ENCODE peak calls at places on chromosomes 12 and 14, in nine cellular contexts. One of them, this sample, is unnamed. For H3K9me2, the result is how much of the 10 kb centered on the place peaks cover.

GRCh38 chr14:54728700-54729527 is 162.0 kb downstream of the SAMD4A start:
- DNase-seq in GM23248: peak
- DNase-seq in PC-3: no peak
- DNase-seq in MM.1S: no peak
- DNase-seq in HCT116: no peak
- DNase-seq in OCI-LY7: no peak
- DNase-seq in Karpas-422: no peak
- DNase-seq in SK-N-SH: no peak
- DNase-seq in hepatocyte: no peak
- DNase-seq in this sample: no peak

GRCh38 chr12:4607056-4607455 is 41.8 kb downstream of the AKAP3 start:
- DNase-seq in GM23248: no peak
- DNase-seq in PC-3: no peak
- DNase-seq in MM.1S: no peak
- DNase-seq in HCT116: no peak
- DNase-seq in OCI-LY7: no peak
- DNase-seq in Karpas-422: no peak
- DNase-seq in SK-N-SH: peak
- DNase-seq in hepatocyte: peak
- DNase-seq in this sample: no peak

GRCh38 chr14:100096656-100097055 is 31.4 kb downstream of the EVL start:
- DNase-seq in GM23248: peak
- DNase-seq in PC-3: peak
- DNase-seq in MM.1S: no peak
- DNase-seq in HCT116: no peak
- DNase-seq in OCI-LY7: no peak
- DNase-seq in Karpas-422: no peak
- DNase-seq in SK-N-SH: no peak
- DNase-seq in hepatocyte: no peak
- DNase-seq in this sample: no peak

GRCh38 chr14:67524152-67524963 is 8.7 kb upstream of the PLEKHH1 start:
- DNase-seq in GM23248: no peak
- DNase-seq in PC-3: peak
- DNase-seq in MM.1S: peak
- DNase-seq in HCT116: no peak
- DNase-seq in OCI-LY7: no peak
- DNase-seq in Karpas-422: no peak
- DNase-seq in SK-N-SH: no peak
- DNase-seq in hepatocyte: no peak
- DNase-seq in this sample: no peak

GRCh38 chr12:107352347-107353081 is 259.2 kb upstream of the CRY1 start:
- DNase-seq in GM23248: no peak
- DNase-seq in PC-3: no peak
- DNase-seq in MM.1S: no peak
- DNase-seq in HCT116: no peak
- DNase-seq in OCI-LY7: no peak
- DNase-seq in Karpas-422: no peak
- DNase-seq in SK-N-SH: no peak
- DNase-seq in hepatocyte: no peak
- DNase-seq in this sample: no peak

GRCh38 chr14:103923863-103924262 is 4.4 kb upstream of the TDRD9 start:
- DNase-seq in GM23248: no peak
- DNase-seq in PC-3: no peak
- DNase-seq in MM.1S: no peak
- DNase-seq in HCT116: no peak
- DNase-seq in OCI-LY7: no peak
- DNase-seq in Karpas-422: no peak
- DNase-seq in SK-N-SH: peak
- DNase-seq in hepatocyte: no peak
- DNase-seq in this sample: no peak

GRCh38 chr12:96233941-96234461 is 39.8 kb downstream of the ELK3 start:
- DNase-seq in GM23248: peak
- DNase-seq in PC-3: no peak
- DNase-seq in MM.1S: no peak
- DNase-seq in HCT116: no peak
- DNase-seq in OCI-LY7: no peak
- DNase-seq in Karpas-422: no peak
- DNase-seq in SK-N-SH: peak
- DNase-seq in hepatocyte: peak
- DNase-seq in this sample: no peak

GRCh38 chr12:18752280-18752920 is 14.5 kb downstream of the CAPZA3 start:
- DNase-seq in GM23248: peak
- DNase-seq in PC-3: peak
- DNase-seq in MM.1S: no peak
- DNase-seq in HCT116: no peak
- DNase-seq in OCI-LY7: no peak
- DNase-seq in Karpas-422: no peak
- DNase-seq in SK-N-SH: no peak
- DNase-seq in hepatocyte: peak
- DNase-seq in this sample: peak

GRCh38 chr14:23018107-23018506 is 8.2 kb upstream of the C14orf93 start:
- DNase-seq in GM23248: no peak
- DNase-seq in PC-3: no peak
- DNase-seq in MM.1S: no peak
- DNase-seq in HCT116: no peak
- DNase-seq in OCI-LY7: no peak
- DNase-seq in Karpas-422: no peak
- DNase-seq in SK-N-SH: no peak
- DNase-seq in hepatocyte: no peak
- DNase-seq in this sample: no peak

GRCh38 chr14:23017091-23017490 is 7.1 kb upstream of the C14orf93 start:
- DNase-seq in GM23248: no peak
- DNase-seq in PC-3: no peak
- DNase-seq in MM.1S: no peak
- DNase-seq in HCT116: no peak
- DNase-seq in OCI-LY7: no peak
- DNase-seq in Karpas-422: no peak
- DNase-seq in SK-N-SH: no peak
- DNase-seq in hepatocyte: no peak
- DNase-seq in this sample: no peak

GRCh38 chr14:23013056-23014054 is 3.4 kb upstream of the C14orf93 start:
- DNase-seq in GM23248: no peak
- DNase-seq in PC-3: no peak
- DNase-seq in MM.1S: no peak
- DNase-seq in HCT116: no peak
- DNase-seq in OCI-LY7: no peak
- DNase-seq in Karpas-422: no peak
- DNase-seq in SK-N-SH: peak
- DNase-seq in hepatocyte: no peak
- DNase-seq in this sample: no peak

GRCh38 chr14:23020143-23021128 is 10.5 kb upstream of the C14orf93 start:
- DNase-seq in GM23248: no peak
- DNase-seq in PC-3: no peak
- DNase-seq in MM.1S: no peak
- DNase-seq in HCT116: no peak
- DNase-seq in OCI-LY7: no peak
- DNase-seq in Karpas-422: no peak
- DNase-seq in SK-N-SH: peak
- DNase-seq in hepatocyte: no peak
- DNase-seq in this sample: no peak

DNA sequence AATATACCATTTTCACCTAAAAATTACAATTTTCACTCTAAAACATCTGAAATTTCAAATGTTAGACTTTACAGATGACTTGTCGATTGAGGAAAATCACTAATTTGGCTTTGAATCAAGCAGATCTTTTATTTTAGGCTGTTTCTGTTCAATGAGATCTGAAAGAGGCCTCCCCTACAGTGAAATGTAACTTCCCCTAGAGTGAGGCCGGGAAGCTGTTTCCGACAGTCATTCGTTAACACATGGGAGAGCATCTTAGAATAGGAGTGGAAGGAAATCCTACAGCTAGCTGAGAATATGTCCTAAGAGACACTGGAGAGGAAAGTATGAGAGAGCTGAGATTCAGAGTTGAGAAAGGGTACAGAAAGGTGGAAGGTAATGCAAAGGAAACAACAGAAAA is 5.7 kb upstream of the C14orf93 start:
- DNase-seq in GM23248: no peak
- DNase-seq in PC-3: no peak
- DNase-seq in MM.1S: no peak
- DNase-seq in HCT116: no peak
- DNase-seq in OCI-LY7: no peak
- DNase-seq in Karpas-422: no peak
- DNase-seq in SK-N-SH: no peak
- DNase-seq in hepatocyte: no peak
- DNase-seq in this sample: no peak
- H3K9me2 ChIP-seq in GM23248: under half
- H3K9me2 ChIP-seq in PC-3: under half
- H3K9me2 ChIP-seq in MM.1S: under half
- H3K9me2 ChIP-seq in HCT116: under half
- H3K9me2 ChIP-seq in OCI-LY7: under half
- H3K9me2 ChIP-seq in Karpas-422: under half
- H3K9me2 ChIP-seq in SK-N-SH: under half
- H3K9me2 ChIP-seq in hepatocyte: under half
- H3K9me2 ChIP-seq in this sample: under half

GRCh38 chr12:56334490-56334793 is 642 bp upstream of the PAN2 start:
- DNase-seq in GM23248: peak
- DNase-seq in PC-3: no peak
- DNase-seq in MM.1S: no peak
- DNase-seq in HCT116: no peak
- DNase-seq in OCI-LY7: no peak
- DNase-seq in Karpas-422: no peak
- DNase-seq in SK-N-SH: no peak
- DNase-seq in hepatocyte: no peak
- DNase-seq in this sample: no peak

GRCh38 chr12:56333197-56333678 is 562 bp downstream of the PAN2 start:
- DNase-seq in GM23248: no peak
- DNase-seq in PC-3: no peak
- DNase-seq in MM.1S: no peak
- DNase-seq in HCT116: no peak
- DNase-seq in OCI-LY7: peak
- DNase-seq in Karpas-422: no peak
- DNase-seq in SK-N-SH: peak
- DNase-seq in hepatocyte: no peak
- DNase-seq in this sample: no peak

GRCh38 chr12:56333679-56334489 is at the start of gene PAN2:
- DNase-seq in GM23248: peak
- DNase-seq in PC-3: peak
- DNase-seq in MM.1S: peak
- DNase-seq in HCT116: peak
- DNase-seq in OCI-LY7: peak
- DNase-seq in Karpas-422: peak
- DNase-seq in SK-N-SH: peak
- DNase-seq in hepatocyte: peak
- DNase-seq in this sample: peak

GRCh38 chr12:56336361-56337167 is 2.1 kb upstream of the IL23A start:
- DNase-seq in GM23248: no peak
- DNase-seq in PC-3: no peak
- DNase-seq in MM.1S: peak
- DNase-seq in HCT116: no peak
- DNase-seq in OCI-LY7: peak
- DNase-seq in Karpas-422: peak
- DNase-seq in SK-N-SH: no peak
- DNase-seq in hepatocyte: no peak
- DNase-seq in this sample: peak

DNA sequence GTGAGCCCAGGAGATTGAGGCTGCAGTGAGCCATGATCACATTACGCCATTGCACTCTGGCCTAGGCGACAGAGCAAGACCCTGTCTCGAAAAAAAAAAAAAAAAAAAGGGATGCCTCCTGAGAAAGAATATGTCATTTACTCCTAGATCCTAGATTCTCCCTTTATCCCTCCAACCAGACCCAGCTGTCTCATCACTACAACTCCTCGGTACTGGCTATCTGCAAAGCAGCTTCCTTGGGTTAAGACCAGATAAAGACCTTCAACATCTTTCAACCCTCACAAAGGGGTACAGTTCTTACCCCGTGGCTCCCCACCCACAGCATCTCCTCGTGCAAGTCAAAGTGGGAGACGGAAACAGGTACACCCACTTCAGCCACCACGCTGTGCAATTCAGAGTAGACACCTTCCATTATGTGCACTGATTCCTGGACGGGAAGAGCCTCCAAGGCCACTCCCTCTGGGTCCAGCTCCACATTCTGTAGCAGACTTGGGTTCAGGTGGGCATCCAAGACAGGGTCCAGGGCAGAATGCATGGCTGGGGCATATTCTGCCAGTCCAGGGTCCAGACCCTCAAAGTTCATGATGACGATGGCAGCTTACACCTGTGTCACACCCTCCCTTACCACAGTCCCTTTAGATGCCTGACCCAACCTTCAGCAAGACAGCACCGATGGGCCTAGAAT is 1.1 kb downstream of the PAN2 start:
- DNase-seq in GM23248: no peak
- DNase-seq in PC-3: no peak
- DNase-seq in MM.1S: no peak
- DNase-seq in HCT116: no peak
- DNase-seq in OCI-LY7: no peak
- DNase-seq in Karpas-422: no peak
- DNase-seq in SK-N-SH: no peak
- DNase-seq in hepatocyte: no peak
- DNase-seq in this sample: no peak
- H3K9me2 ChIP-seq in GM23248: under half
- H3K9me2 ChIP-seq in PC-3: under half
- H3K9me2 ChIP-seq in MM.1S: under half
- H3K9me2 ChIP-seq in HCT116: under half
- H3K9me2 ChIP-seq in OCI-LY7: under half
- H3K9me2 ChIP-seq in Karpas-422: under half
- H3K9me2 ChIP-seq in SK-N-SH: under half
- H3K9me2 ChIP-seq in hepatocyte: under half
- H3K9me2 ChIP-seq in this sample: under half

GRCh38 chr12:123599721-123600120 is 2.2 kb upstream of the DDX55 start:
- DNase-seq in GM23248: no peak
- DNase-seq in PC-3: no peak
- DNase-seq in MM.1S: no peak
- DNase-seq in HCT116: no peak
- DNase-seq in OCI-LY7: no peak
- DNase-seq in Karpas-422: no peak
- DNase-seq in SK-N-SH: no peak
- DNase-seq in hepatocyte: no peak
- DNase-seq in this sample: no peak
- H3K9me2 ChIP-seq in GM23248: under half
- H3K9me2 ChIP-seq in PC-3: under half
- H3K9me2 ChIP-seq in MM.1S: under half
- H3K9me2 ChIP-seq in HCT116: under half
- H3K9me2 ChIP-seq in OCI-LY7: under half
- H3K9me2 ChIP-seq in Karpas-422: under half
- H3K9me2 ChIP-seq in SK-N-SH: under half
- H3K9me2 ChIP-seq in hepatocyte: under half
- H3K9me2 ChIP-seq in this sample: under half

GRCh38 chr12:91441236-91441635 is 258.6 kb upstream of the DCN start:
- DNase-seq in GM23248: no peak
- DNase-seq in PC-3: no peak
- DNase-seq in MM.1S: no peak
- DNase-seq in HCT116: no peak
- DNase-seq in OCI-LY7: no peak
- DNase-seq in Karpas-422: peak
- DNase-seq in SK-N-SH: no peak
- DNase-seq in hepatocyte: no peak
- DNase-seq in this sample: no peak

GRCh38 chr12:91441996-91442395 is 259.4 kb upstream of the DCN start:
- DNase-seq in GM23248: no peak
- DNase-seq in PC-3: no peak
- DNase-seq in MM.1S: no peak
- DNase-seq in HCT116: no peak
- DNase-seq in OCI-LY7: no peak
- DNase-seq in Karpas-422: no peak
- DNase-seq in SK-N-SH: no peak
- DNase-seq in hepatocyte: no peak
- DNase-seq in this sample: peak

DNA sequence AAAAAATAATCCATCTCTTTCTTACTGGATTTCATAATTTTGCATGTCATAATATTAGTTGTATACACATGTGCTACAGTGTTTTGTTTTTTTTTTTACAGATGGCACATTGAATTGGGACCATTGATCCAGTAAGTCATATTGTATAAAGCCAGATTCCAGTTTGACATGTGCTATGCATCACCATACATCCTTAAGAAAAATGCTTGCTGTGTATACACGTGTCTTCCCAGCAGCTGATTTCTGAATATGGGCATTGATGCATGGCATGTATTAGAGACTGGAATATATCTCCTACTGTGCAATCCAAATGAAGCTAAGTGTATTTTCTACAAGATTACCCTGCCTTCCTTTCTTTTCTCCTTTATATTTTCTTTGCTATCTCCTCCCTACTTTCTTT is 259.9 kb upstream of the DCN start:
- DNase-seq in GM23248: no peak
- DNase-seq in PC-3: no peak
- DNase-seq in MM.1S: no peak
- DNase-seq in HCT116: no peak
- DNase-seq in OCI-LY7: no peak
- DNase-seq in Karpas-422: no peak
- DNase-seq in SK-N-SH: no peak
- DNase-seq in hepatocyte: no peak
- DNase-seq in this sample: no peak
- H3K9me2 ChIP-seq in GM23248: under half
- H3K9me2 ChIP-seq in PC-3: under half
- H3K9me2 ChIP-seq in MM.1S: under half
- H3K9me2 ChIP-seq in HCT116: under half
- H3K9me2 ChIP-seq in OCI-LY7: under half
- H3K9me2 ChIP-seq in Karpas-422: under half
- H3K9me2 ChIP-seq in SK-N-SH: under half
- H3K9me2 ChIP-seq in hepatocyte: under half
- H3K9me2 ChIP-seq in this sample: under half

This sample was measured in GM23338.